ENCODE peak calls at places on chromosomes 6 and 20, in four cellular contexts. J is HepG2, E is K562, M is GM12878. R is an unnamed sample.

GRCh38 chr6:167141667-167142432 is 15.9 kb downstream of the GPR31 start:
- DNase-seq in J (peak), E (peak), M (no peak), R (no peak)

GRCh38 chr6:29568021-29568420 is 8.5 kb upstream of the UBD start:
- DNase-seq in J (no peak), E (no peak), M (no peak), R (no peak)

GRCh38 chr6:150598858-150599198 is 857 bp upstream of the PLEKHG1 start:
- DNase-seq in J (no peak), E (no peak), M (no peak), R (no peak)

GRCh38 chr6:143346004-143346403 is 104.5 kb downstream of the ADAT2 start:
- DNase-seq in J (no peak), E (no peak), M (no peak), R (no peak)

GRCh38 chr20:18133962-18134361 is 3.7 kb upstream of the KAT14 start:
- DNase-seq in J (no peak), E (no peak), M (no peak), R (no peak)

GRCh38 chr6:5231289-5231688 is 29.5 kb downstream of the LYRM4 start:
- DNase-seq in J (no peak), E (no peak), M (no peak), R (no peak)

GRCh38 chr6:149045404-149045803 is 272.1 kb upstream of the TAB2 start:
- DNase-seq in J (peak), E (no peak), M (no peak), R (no peak)

GRCh38 chr20:48706710-48707339 is 121.0 kb downstream of the PREX1 start:
- DNase-seq in J (no peak), E (no peak), M (no peak), R (no peak)

GRCh38 chr6:11200356-11200755 is 32.1 kb downstream of the NEDD9 start:
- DNase-seq in J (no peak), E (no peak), M (no peak), R (no peak)

GRCh38 chr6:89997456-89998445 is 103.5 kb downstream of the GJA10 start:
- DNase-seq in J (no peak), E (no peak), M (no peak), R (no peak)

GRCh38 chr6:37699138-37699766 is 1.6 kb upstream of the MDGA1 start:
- DNase-seq in J (no peak), E (peak), M (no peak), R (no peak)

GRCh38 chr20:54364919-54365318 is 110.5 kb upstream of the DOK5 start:
- DNase-seq in J (no peak), E (no peak), M (no peak), R (no peak)

GRCh38 chr6:19311786-19312185 is 525.4 kb upstream of the ID4 start:
- DNase-seq in J (no peak), E (no peak), M (no peak), R (peak)

GRCh38 chr20:61461459-61461858 is 209.4 kb downstream of the CDH4 start:
- DNase-seq in J (no peak), E (no peak), M (no peak), R (no peak)

GRCh38 chr6:101909376-101909775 is 515.9 kb downstream of the GRIK2 start:
- DNase-seq in J (no peak), E (no peak), M (no peak), R (no peak)

GRCh38 chr6:3414704-3415453 is 42.0 kb downstream of the SLC22A23 start:
- DNase-seq in J (peak), E (peak), M (no peak), R (no peak)

GRCh38 chr6:131250121-131250520 is 114.9 kb downstream of the AKAP7 start:
- DNase-seq in J (no peak), E (no peak), M (peak), R (no peak)

GRCh38 chr6:44667668-44668390 is 280.3 kb downstream of the CDC5L start:
- DNase-seq in J (peak), E (peak), M (no peak), R (no peak)

GRCh38 chr6:30565772-30566171 is 5.5 kb upstream of the ABCF1 start:
- DNase-seq in J (no peak), E (no peak), M (no peak), R (no peak)

GRCh38 chr20:21174425-21175239 is 48.8 kb downstream of the KIZ start:
- DNase-seq in J (peak), E (no peak), M (no peak), R (no peak)

GRCh38 chr20:39659010-39659409 is 696.9 kb downstream of the DHX35 start:
- DNase-seq in J (no peak), E (no peak), M (no peak), R (no peak)

GRCh38 chr6:7593234-7593633 is 3.2 kb downstream of the SNRNP48 start:
- DNase-seq in J (no peak), E (no peak), M (no peak), R (no peak)

GRCh38 chr6:69825904-69826303 is 29.1 kb upstream of the LMBRD1 start:
- DNase-seq in J (peak), E (peak), M (no peak), R (no peak)

GRCh38 chr6:11067348-11067747 is 23.2 kb upstream of the ELOVL2 start:
- DNase-seq in J (peak), E (peak), M (no peak), R (no peak)

GRCh38 chr6:143733500-143733899 is 55.7 kb downstream of the PHACTR2 start:
- DNase-seq in J (no peak), E (no peak), M (no peak), R (no peak)

GRCh38 chr6:109453156-109453555 is 2.4 kb downstream of the MICAL1 start:
- DNase-seq in J (no peak), E (no peak), M (no peak), R (no peak)

GRCh38 chr6:2464641-2465040 is 219.2 kb upstream of the GMDS start:
- DNase-seq in J (no peak), E (no peak), M (no peak), R (no peak)

GRCh38 chr6:25959890-25960531 is 2.6 kb upstream of the TRIM38 start:
- DNase-seq in J (no peak), E (no peak), M (no peak), R (no peak)

GRCh38 chr6:18262812-18263560 is 1.3 kb downstream of the DEK start:
- DNase-seq in J (peak), E (peak), M (peak), R (no peak)

GRCh38 chr6:13272131-13273046 is 55.9 kb downstream of the TBC1D7 start:
- DNase-seq in J (no peak), E (peak), M (peak), R (no peak)

GRCh38 chr6:37565267-37566208 is 65.8 kb upstream of the CCDC167 start:
- DNase-seq in J (no peak), E (peak), M (no peak), R (peak)

GRCh38 chr6:65006788-65007187 is 700.2 kb downstream of the EYS start:
- DNase-seq in J (no peak), E (no peak), M (no peak), R (no peak)

GRCh38 chr20:36541227-36542018 is at the start of gene MYL9:
- DNase-seq in J (no peak), E (peak), M (no peak), R (peak)

GRCh38 chr6:29992792-29993191 is 50.5 kb downstream of the HLA-A start:
- DNase-seq in J (no peak), E (no peak), M (no peak), R (no peak)

DNA sequence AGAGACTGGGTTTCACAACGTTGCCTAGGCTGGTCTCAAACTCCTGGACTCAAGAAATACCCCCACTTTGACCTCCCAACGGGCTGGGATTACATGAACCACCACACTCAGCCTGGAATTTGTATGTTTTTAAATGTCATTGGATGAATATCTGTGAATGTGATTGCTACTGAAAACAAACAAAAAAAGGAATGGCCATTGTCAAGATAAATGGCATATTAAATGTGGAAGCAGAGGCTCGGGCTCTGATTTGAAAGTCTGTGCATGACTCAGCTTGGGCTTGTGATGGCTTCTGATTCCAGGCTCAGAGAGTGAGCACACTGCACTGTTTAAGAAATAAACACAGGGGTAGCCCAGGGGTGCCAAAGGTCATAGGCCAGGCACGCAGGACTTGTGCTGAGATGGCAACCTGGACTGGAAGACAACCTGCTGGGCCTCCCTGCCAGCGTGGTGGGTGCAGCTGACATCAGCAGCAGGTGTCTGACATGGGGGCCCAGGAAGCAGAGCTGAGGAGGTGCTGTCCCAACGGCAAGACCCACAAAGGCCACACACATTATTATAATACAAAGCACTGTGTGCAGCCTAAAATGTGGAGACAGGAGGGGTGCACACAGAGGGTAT is 169.2 kb downstream of the SYNDIG1 start:
- DNase-seq in J (no peak), E (no peak), M (no peak), R (no peak)
- TF ChIP-seq BRCA1 in J (no peak), E (no peak), M (no peak), R (no peak)

GRCh38 chr6:168302534-168302933 is 17.0 kb downstream of the DACT2 start:
- DNase-seq in J (peak), E (peak), M (no peak), R (peak)
- TF ChIP-seq BRCA1 in J (no peak), E (no peak), M (no peak), R (no peak)

DNA sequence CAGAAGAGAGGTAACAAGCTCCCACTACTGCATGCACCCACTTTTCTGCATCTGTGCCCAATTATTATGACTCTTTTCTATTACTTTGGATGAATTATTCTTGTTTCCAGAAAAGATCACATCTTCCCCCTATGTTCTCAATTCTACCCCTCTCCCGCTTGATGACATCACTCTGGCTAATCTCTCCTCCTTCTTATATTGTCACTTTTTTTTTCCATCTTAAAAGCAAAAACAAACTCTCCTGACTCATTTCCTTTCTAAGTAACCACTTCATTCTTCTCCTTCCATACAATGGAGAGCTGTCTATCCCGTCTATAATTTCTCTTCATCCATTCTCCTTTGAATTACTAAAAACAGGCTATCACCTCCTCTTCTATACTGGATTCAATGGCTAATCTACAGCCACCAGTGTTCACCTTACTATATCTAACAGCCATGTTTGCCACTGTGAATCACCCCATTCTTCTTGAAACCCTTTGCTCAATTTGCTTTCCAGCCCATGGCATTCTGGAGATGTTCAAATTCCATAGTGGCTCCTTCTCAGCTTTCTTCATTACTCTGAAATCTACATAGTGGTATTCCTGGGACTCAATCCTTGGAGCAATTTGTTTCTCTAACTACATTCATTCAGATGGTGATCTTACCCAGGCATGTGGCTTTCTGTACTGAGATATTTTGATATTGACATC is 378.4 kb downstream of the ARHGAP18 start:
- DNase-seq in J (no peak), E (no peak), M (no peak), R (no peak)
- TF ChIP-seq BRCA1 in J (no peak), E (no peak), M (no peak), R (no peak)

DNA sequence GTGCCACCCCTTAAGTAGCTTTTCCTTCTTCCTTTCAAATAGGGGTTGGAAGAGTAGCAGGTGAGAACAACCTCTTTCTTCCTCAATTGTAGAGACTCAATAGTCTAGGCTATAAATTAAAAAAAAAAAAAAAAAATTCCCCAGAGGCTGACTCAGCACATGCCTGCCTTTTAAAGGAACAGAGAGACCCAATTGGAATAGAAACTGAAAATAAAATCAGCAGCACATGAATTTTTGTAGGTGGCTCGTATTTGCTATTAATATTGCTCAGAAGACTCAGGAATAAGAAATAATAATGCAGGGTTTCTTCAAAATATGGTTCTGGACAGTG is 19.3 kb downstream of the TOP1 start:
- DNase-seq in J (no peak), E (no peak), M (no peak), R (no peak)
- TF ChIP-seq BRCA1 in J (no peak), E (no peak), M (no peak), R (no peak)

DNA sequence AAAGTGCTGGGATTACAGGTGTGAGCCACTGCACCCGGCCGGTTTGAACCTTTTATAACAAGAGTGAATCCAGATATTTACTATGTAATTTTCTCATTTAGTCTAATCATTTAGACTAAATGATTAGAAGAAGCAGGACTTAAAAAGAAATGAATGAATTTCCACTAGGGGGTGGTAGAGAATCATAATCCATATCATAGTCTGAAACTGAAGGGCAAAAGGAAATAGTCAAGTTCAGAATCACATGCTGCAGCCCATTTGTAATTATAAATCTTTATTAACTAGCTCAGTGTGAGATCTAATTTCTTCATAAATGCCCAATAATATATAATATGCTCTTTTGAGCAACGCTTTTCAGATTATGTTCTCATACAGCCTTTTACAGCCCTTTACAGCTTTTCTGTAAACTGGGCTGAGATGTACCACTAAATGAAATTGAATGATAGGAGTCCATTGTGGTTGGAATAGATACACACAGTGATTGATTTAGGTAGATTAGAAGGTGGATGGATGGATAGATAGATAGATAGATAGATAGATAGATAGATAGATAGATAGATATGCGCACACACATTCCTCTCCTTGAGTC is 31.8 kb downstream of the PSMB9 start:
- DNase-seq in J (peak), E (peak), M (peak), R (no peak)
- TF ChIP-seq BRCA1 in J (no peak), E (no peak), M (no peak), R (no peak)

GRCh38 chr6:35048631-35049083 is 92.5 kb downstream of the TCP11 start:
- DNase-seq in J (no peak), E (no peak), M (no peak), R (no peak)
- TF ChIP-seq BRCA1 in J (no peak), E (no peak), M (no peak), R (no peak)

DNA sequence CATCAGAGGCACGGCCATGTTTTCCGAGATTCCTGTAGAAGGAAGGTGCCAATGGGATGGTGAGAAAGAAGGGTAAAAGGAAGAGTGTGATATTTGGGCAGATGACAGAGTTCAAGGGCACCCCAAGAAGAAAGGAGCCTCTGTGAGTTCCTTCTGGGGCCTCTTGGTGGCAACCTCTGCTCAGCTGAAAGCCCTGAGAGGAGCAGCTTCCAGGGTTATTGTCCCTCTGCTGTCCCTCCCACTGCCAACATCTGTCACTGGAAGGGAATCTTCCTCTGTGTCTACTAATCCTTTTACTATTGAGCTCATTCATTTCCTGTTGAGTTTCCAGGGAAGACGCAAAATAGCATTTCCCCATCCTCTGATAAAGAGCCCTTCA is 40.0 kb upstream of the KCNK16 start:
- DNase-seq in J (no peak), E (peak), M (no peak), R (no peak)
- TF ChIP-seq BRCA1 in J (no peak), E (no peak), M (no peak), R (no peak)

GRCh38 chr6:39330057-39330456 is 7.6 kb upstream of the KCNK16 start:
- DNase-seq in J (no peak), E (no peak), M (peak), R (no peak)
- TF ChIP-seq BRCA1 in J (no peak), E (no peak), M (no peak), R (no peak)

DNA sequence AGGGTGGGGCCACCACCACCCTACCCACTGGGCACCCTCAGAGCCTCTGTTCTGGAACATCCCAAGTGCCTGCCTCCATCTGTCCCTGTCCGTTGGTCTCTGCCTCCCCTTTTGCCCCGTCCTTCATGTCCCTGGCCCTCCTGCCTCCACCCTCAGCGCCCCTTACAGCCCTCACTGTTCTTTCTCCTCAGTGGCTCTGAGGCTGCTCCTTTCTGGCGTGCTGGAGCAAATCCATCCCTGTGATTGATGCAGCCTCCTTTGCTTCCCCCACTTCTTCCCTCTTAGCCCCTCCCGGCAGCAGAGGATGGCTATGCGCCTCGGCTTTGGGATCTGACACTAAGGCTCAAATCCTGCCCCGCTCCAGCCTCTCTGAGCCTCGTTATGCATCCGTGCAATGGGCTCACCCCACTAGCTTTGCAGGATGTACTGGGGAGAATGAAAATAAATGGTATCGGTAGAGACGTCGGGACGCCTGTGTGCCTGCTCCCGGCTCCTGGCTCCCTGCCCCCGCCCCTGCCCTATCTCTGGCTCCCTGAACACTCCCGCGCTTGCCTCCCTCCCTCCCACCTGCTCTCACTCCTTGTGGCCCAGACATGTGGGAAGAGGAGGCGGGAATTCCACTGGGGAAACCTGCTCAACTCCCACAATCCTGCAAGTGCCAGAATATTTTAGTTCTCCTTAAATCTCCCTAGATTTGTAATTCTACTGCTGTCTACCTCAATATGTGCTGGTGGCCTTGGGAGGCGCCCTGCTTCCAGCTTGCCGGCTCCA is 13.1 kb downstream of the VSTM2L start:
- DNase-seq in J (peak), E (no peak), M (no peak), R (no peak)
- TF ChIP-seq BRCA1 in J (no peak), E (no peak), M (no peak), R (no peak)